ENCODE peak calls at places on chromosome 7, in eight cellular contexts. M is transverse colon, T is ovary, S is sigmoid colon, I is A549, G is stomach, P is suprapubic skin, L is H1. Z is an unnamed sample.

GRCh38 chr7:148286150-148286549 is 304.4 kb upstream of the C7orf33 start:
- DNase-seq in M (no peak), T (no peak), S (no peak), I (peak), G (no peak), P (no peak), L (no peak), Z (no peak)

GRCh38 chr7:91883676-91884362 is 3.3 kb upstream of the MTERF1 start:
- DNase-seq in M (no peak), T (no peak), S (no peak), I (no peak), G (no peak), P (no peak), L (no peak), Z (no peak)

GRCh38 chr7:26038201-26038990 is 113.6 kb upstream of the NFE2L3 start:
- DNase-seq in M (no peak), T (no peak), S (no peak), I (no peak), G (no peak), P (no peak), L (no peak), Z (no peak)

GRCh38 chr7:96075510-96076349 is 246.2 kb downstream of the SLC25A13 start:
- DNase-seq in M (peak), T (peak), S (peak), I (peak), G (peak), P (peak), L (no peak), Z (no peak)

GRCh38 chr7:117896339-117896738 is 23.1 kb upstream of the CTTNBP2 start:
- DNase-seq in M (no peak), T (no peak), S (no peak), I (no peak), G (no peak), P (no peak), L (no peak), Z (no peak)

GRCh38 chr7:114084381-114085312 is 165.8 kb upstream of the PPP1R3A start:
- DNase-seq in M (peak), T (peak), S (peak), I (no peak), G (peak), P (peak), L (no peak), Z (peak)

GRCh38 chr7:99923200-99923599 is 3.9 kb upstream of the TRIM4 start:
- DNase-seq in M (no peak), T (no peak), S (no peak), I (no peak), G (no peak), P (no peak), L (no peak), Z (no peak)

GRCh38 chr7:15685358-15686181 is 913 bp downstream of the MEOX2 start:
- DNase-seq in M (no peak), T (peak), S (peak), I (no peak), G (no peak), P (no peak), L (no peak), Z (peak)

GRCh38 chr7:136030867-136031318 is 53.7 kb upstream of the MTPN start:
- DNase-seq in M (no peak), T (no peak), S (no peak), I (no peak), G (no peak), P (no peak), L (no peak), Z (no peak)

GRCh38 chr7:151115836-151116418 is 29.7 kb downstream of the AGAP3 start:
- DNase-seq in M (peak), T (no peak), S (no peak), I (no peak), G (peak), P (no peak), L (no peak), Z (no peak)

GRCh38 chr7:123849855-123850254 is 4.9 kb downstream of the HYAL4 start:
- DNase-seq in M (no peak), T (no peak), S (no peak), I (no peak), G (no peak), P (no peak), L (no peak), Z (no peak)

GRCh38 chr7:149459540-149460433 is 1.1 kb downstream of the ZNF777 start:
- DNase-seq in M (no peak), T (no peak), S (no peak), I (no peak), G (no peak), P (no peak), L (no peak), Z (no peak)

GRCh38 chr7:156437021-156437614 is 203.5 kb upstream of the RNF32 start:
- DNase-seq in M (no peak), T (no peak), S (no peak), I (no peak), G (no peak), P (no peak), L (no peak), Z (no peak)

GRCh38 chr7:43385856-43386255 is 197.1 kb upstream of the STK17A start:
- DNase-seq in M (no peak), T (no peak), S (no peak), I (no peak), G (no peak), P (no peak), L (no peak), Z (no peak)

DNA sequence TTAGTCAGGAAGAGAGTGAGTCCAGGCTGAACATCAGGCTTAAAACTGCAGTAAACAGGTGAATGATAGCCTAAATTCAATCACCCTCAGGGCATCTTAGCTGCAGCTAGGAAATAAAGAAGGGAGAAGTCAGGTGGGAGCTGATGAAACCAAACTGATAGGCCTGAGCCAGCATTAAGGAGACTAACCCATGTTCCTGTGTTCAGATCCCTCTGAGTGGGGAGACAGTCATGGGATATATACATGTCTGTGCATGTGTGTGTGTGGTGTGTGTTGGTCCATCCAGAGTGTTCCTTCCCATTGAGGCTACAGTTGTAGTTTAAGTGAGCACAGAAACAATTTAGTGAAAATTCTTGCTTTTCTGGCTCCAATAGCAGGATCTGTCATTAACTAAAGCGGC is 480.9 kb downstream of the PHTF2 start:
- DNase-seq in M (no peak), T (no peak), S (no peak), I (no peak), G (no peak), P (no peak), L (no peak), Z (no peak)
- TF ChIP-seq EP300 in M (no peak), T (no peak), S (no peak), I (no peak), G (no peak), P (no peak), L (no peak), Z (no peak)

GRCh38 chr7:41700044-41700471 is 2.8 kb downstream of the INHBA start:
- DNase-seq in M (no peak), T (peak), S (no peak), I (no peak), G (no peak), P (no peak), L (no peak), Z (no peak)
- TF ChIP-seq EP300 in M (no peak), T (no peak), S (no peak), I (no peak), G (no peak), P (no peak), L (no peak), Z (no peak)

GRCh38 chr7:98870807-98871491 is 1.1 kb upstream of the TMEM130 start:
- DNase-seq in M (no peak), T (no peak), S (peak), I (no peak), G (no peak), P (peak), L (no peak), Z (no peak)

GRCh38 chr7:98868450-98868849 is 1.4 kb downstream of the TMEM130 start:
- DNase-seq in M (no peak), T (no peak), S (no peak), I (no peak), G (no peak), P (no peak), L (no peak), Z (no peak)

GRCh38 chr7:98870071-98870651 is 347 bp upstream of the TMEM130 start:
- DNase-seq in M (peak), T (peak), S (peak), I (peak), G (no peak), P (no peak), L (peak), Z (no peak)

GRCh38 chr7:98869001-98869373 is 827 bp downstream of the TMEM130 start:
- DNase-seq in M (no peak), T (no peak), S (no peak), I (no peak), G (no peak), P (no peak), L (no peak), Z (no peak)

GRCh38 chr7:98869374-98870070 is at the start of gene TMEM130:
- DNase-seq in M (no peak), T (no peak), S (peak), I (no peak), G (no peak), P (no peak), L (no peak), Z (no peak)
- TF ChIP-seq EP300 in M (no peak), T (no peak), S (no peak), I (no peak), G (no peak), P (no peak), L (no peak), Z (no peak)

DNA sequence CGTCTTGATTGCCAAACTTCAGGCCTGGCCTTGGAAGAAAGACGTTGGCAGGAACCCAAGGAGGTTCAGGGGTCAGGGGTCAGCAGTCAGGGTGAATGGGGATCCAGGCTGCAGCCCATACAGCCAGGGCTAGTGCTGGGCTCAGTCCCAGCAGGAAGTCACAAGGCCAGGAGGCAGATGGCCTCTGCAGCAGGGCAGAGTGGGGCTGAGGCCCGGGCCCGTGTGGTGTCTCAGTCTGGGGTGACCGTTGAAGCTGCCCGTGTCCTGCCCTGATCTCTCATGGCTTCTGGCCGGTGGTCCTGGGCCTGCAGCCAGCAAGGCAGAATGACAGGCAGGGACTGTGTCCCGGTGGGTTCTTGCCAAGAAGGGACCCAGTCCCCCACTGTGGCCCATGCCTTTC is 26.6 kb upstream of the PURB start:
- DNase-seq in M (no peak), T (no peak), S (no peak), I (no peak), G (no peak), P (no peak), L (no peak), Z (no peak)
- TF ChIP-seq EP300 in M (no peak), T (no peak), S (no peak), I (no peak), G (no peak), P (no peak), L (no peak), Z (no peak)

Z was measured in tibial nerve.